ENCODE peak calls at places on chromosomes 11 and 22, in eight cellular contexts. F is lung; E is iris pigment epithelial cell; I is vagina; Q is skeletal muscle cell; A is effector CD8-positive, alpha-beta T cell; X is GM12891; V is kidney tubule cell. S is an unnamed sample.

GRCh38 chr11:29200776-29201574 is 815.9 kb downstream of the KCNA4 start:
- DNase-seq in F (no peak), E (no peak), I (no peak), Q (no peak), A (no peak), X (no peak), V (peak), S (no peak)

GRCh38 chr11:32056445-32056844 is 34.4 kb upstream of the RCN1 start:
- DNase-seq in F (no peak), E (peak), I (no peak), Q (no peak), A (no peak), X (no peak), V (no peak), S (no peak)

GRCh38 chr22:29348956-29349355 is 33.5 kb upstream of the RASL10A start:
- DNase-seq in F (no peak), E (no peak), I (no peak), Q (no peak), A (no peak), X (no peak), V (peak), S (no peak)

GRCh38 chr11:58330861-58331260 is 28.0 kb downstream of the OR5B17 start:
- DNase-seq in F (no peak), E (peak), I (no peak), Q (no peak), A (no peak), X (no peak), V (no peak), S (no peak)

GRCh38 chr11:1652026-1652425 is 22.5 kb downstream of the KRTAP5-5 start:
- DNase-seq in F (no peak), E (no peak), I (no peak), Q (no peak), A (no peak), X (no peak), V (no peak), S (no peak)

GRCh38 chr11:46160100-46160499 is 38.8 kb upstream of the PHF21A start:
- DNase-seq in F (no peak), E (no peak), I (no peak), Q (no peak), A (no peak), X (no peak), V (peak), S (peak)

GRCh38 chr11:17013548-17014320 is 480 bp downstream of the PLEKHA7 start:
- DNase-seq in F (no peak), E (no peak), I (no peak), Q (no peak), A (no peak), X (peak), V (peak), S (peak)

GRCh38 chr11:17405232-17406005 is 17.0 kb upstream of the KCNJ11 start:
- DNase-seq in F (peak), E (peak), I (no peak), Q (no peak), A (no peak), X (no peak), V (peak), S (peak)

GRCh38 chr11:10130872-10131271 is 163.1 kb downstream of the SBF2 start:
- DNase-seq in F (no peak), E (no peak), I (no peak), Q (no peak), A (no peak), X (no peak), V (no peak), S (no peak)

GRCh38 chr11:126510621-126511370 is 155.3 kb downstream of the ST3GAL4 start:
- DNase-seq in F (no peak), E (peak), I (no peak), Q (no peak), A (no peak), X (no peak), V (no peak), S (no peak)

GRCh38 chr11:44987506-44987905 is 36.8 kb upstream of the TP53I11 start:
- DNase-seq in F (no peak), E (no peak), I (no peak), Q (no peak), A (no peak), X (no peak), V (no peak), S (no peak)

GRCh38 chr11:57214087-57214395 is 23.0 kb downstream of the APLNR start:
- DNase-seq in F (no peak), E (peak), I (no peak), Q (no peak), A (no peak), X (no peak), V (no peak), S (no peak)

GRCh38 chr11:115672999-115673411 is 168.8 kb upstream of the CADM1 start:
- DNase-seq in F (peak), E (peak), I (no peak), Q (no peak), A (no peak), X (no peak), V (no peak), S (no peak)

GRCh38 chr11:122264121-122264520 is 148.1 kb upstream of the BLID start:
- DNase-seq in F (no peak), E (no peak), I (no peak), Q (no peak), A (no peak), X (no peak), V (no peak), S (no peak)

GRCh38 chr11:86443415-86443814 is 68.7 kb downstream of the CCDC81 start:
- DNase-seq in F (no peak), E (no peak), I (no peak), Q (no peak), A (no peak), X (no peak), V (no peak), S (no peak)

S was measured in thyroid gland.